ENCODE peak calls at places on chromosomes 11 and 22, in ten cellular contexts. One of them, this sample, is unnamed.

GRCh38 chr11:75492181-75492820 is 33.4 kb downstream of the GDPD5 start:
- DNase-seq in H1: peak
- DNase-seq in A549: no peak
- DNase-seq in spleen: peak
- DNase-seq in NB4: peak
- DNase-seq in adrenal gland: no peak
- DNase-seq in transverse colon: peak
- DNase-seq in right lobe of liver: no peak
- DNase-seq in stomach: peak
- DNase-seq in heart left ventricle: no peak
- DNase-seq in this sample: no peak

GRCh38 chr11:105032495-105032894 is 2.4 kb downstream of the CASP1 start:
- DNase-seq in H1: no peak
- DNase-seq in right lobe of liver: no peak
- DNase-seq in stomach: no peak
- DNase-seq in NB4: no peak
- DNase-seq in A549: no peak
- DNase-seq in heart left ventricle: no peak
- DNase-seq in adrenal gland: no peak
- DNase-seq in spleen: no peak
- DNase-seq in transverse colon: no peak
- DNase-seq in this sample: no peak

GRCh38 chr11:12298610-12299009 is 78.8 kb upstream of the PARVA start:
- DNase-seq in adrenal gland: no peak
- DNase-seq in H1: no peak
- DNase-seq in transverse colon: no peak
- DNase-seq in stomach: no peak
- DNase-seq in spleen: no peak
- DNase-seq in A549: no peak
- DNase-seq in heart left ventricle: no peak
- DNase-seq in right lobe of liver: no peak
- DNase-seq in NB4: no peak
- DNase-seq in this sample: no peak

GRCh38 chr11:29171350-29171950 is 845.4 kb downstream of the KCNA4 start:
- DNase-seq in adrenal gland: no peak
- DNase-seq in heart left ventricle: no peak
- DNase-seq in NB4: no peak
- DNase-seq in H1: no peak
- DNase-seq in spleen: no peak
- DNase-seq in transverse colon: no peak
- DNase-seq in A549: no peak
- DNase-seq in stomach: no peak
- DNase-seq in right lobe of liver: no peak
- DNase-seq in this sample: no peak

GRCh38 chr22:37193629-37194191 is 5.7 kb upstream of the C1QTNF6 start:
- DNase-seq in A549: no peak
- DNase-seq in heart left ventricle: peak
- DNase-seq in spleen: no peak
- DNase-seq in stomach: no peak
- DNase-seq in transverse colon: peak
- DNase-seq in adrenal gland: peak
- DNase-seq in right lobe of liver: no peak
- DNase-seq in H1: no peak
- DNase-seq in NB4: peak
- DNase-seq in this sample: peak

GRCh38 chr11:131092469-131092868 is 176.2 kb upstream of the SNX19 start:
- DNase-seq in NB4: no peak
- DNase-seq in adrenal gland: no peak
- DNase-seq in H1: no peak
- DNase-seq in transverse colon: no peak
- DNase-seq in spleen: no peak
- DNase-seq in heart left ventricle: no peak
- DNase-seq in stomach: no peak
- DNase-seq in A549: no peak
- DNase-seq in right lobe of liver: no peak
- DNase-seq in this sample: no peak

GRCh38 chr11:57179701-57180100 is 2.1 kb upstream of the LRRC55 start:
- DNase-seq in right lobe of liver: no peak
- DNase-seq in stomach: no peak
- DNase-seq in transverse colon: no peak
- DNase-seq in heart left ventricle: no peak
- DNase-seq in adrenal gland: no peak
- DNase-seq in H1: no peak
- DNase-seq in NB4: no peak
- DNase-seq in A549: no peak
- DNase-seq in spleen: no peak
- DNase-seq in this sample: no peak

GRCh38 chr22:50304528-50305392 is 2.7 kb downstream of the PLXNB2 start:
- DNase-seq in stomach: peak
- DNase-seq in spleen: no peak
- DNase-seq in H1: no peak
- DNase-seq in A549: no peak
- DNase-seq in right lobe of liver: no peak
- DNase-seq in transverse colon: peak
- DNase-seq in heart left ventricle: no peak
- DNase-seq in NB4: peak
- DNase-seq in adrenal gland: peak
- DNase-seq in this sample: no peak

GRCh38 chr11:2768471-2769408 is 68.9 kb upstream of the KCNQ1OT1 start:
- DNase-seq in H1: no peak
- DNase-seq in stomach: peak
- DNase-seq in spleen: peak
- DNase-seq in heart left ventricle: no peak
- DNase-seq in A549: peak
- DNase-seq in right lobe of liver: peak
- DNase-seq in NB4: peak
- DNase-seq in adrenal gland: peak
- DNase-seq in transverse colon: no peak
- DNase-seq in this sample: peak

GRCh38 chr11:33063326-33063775 is 24.0 kb downstream of the TCP11L1 start:
- DNase-seq in A549: no peak
- DNase-seq in stomach: no peak
- DNase-seq in transverse colon: no peak
- DNase-seq in heart left ventricle: no peak
- DNase-seq in H1: no peak
- DNase-seq in right lobe of liver: no peak
- DNase-seq in adrenal gland: no peak
- DNase-seq in spleen: no peak
- DNase-seq in NB4: peak
- DNase-seq in this sample: no peak

GRCh38 chr11:70644343-70645060 is 246.2 kb downstream of the CTTN start:
- DNase-seq in heart left ventricle: no peak
- DNase-seq in spleen: no peak
- DNase-seq in adrenal gland: no peak
- DNase-seq in A549: no peak
- DNase-seq in NB4: no peak
- DNase-seq in stomach: no peak
- DNase-seq in right lobe of liver: no peak
- DNase-seq in H1: no peak
- DNase-seq in transverse colon: no peak
- DNase-seq in this sample: no peak

GRCh38 chr11:1748467-1749019 is 1.9 kb downstream of the IFITM10 start:
- DNase-seq in stomach: no peak
- DNase-seq in right lobe of liver: no peak
- DNase-seq in heart left ventricle: no peak
- DNase-seq in H1: no peak
- DNase-seq in transverse colon: no peak
- DNase-seq in NB4: no peak
- DNase-seq in spleen: peak
- DNase-seq in A549: no peak
- DNase-seq in adrenal gland: no peak
- DNase-seq in this sample: no peak

GRCh38 chr11:12581923-12582322 is 92.3 kb upstream of the TEAD1 start:
- DNase-seq in heart left ventricle: no peak
- DNase-seq in adrenal gland: no peak
- DNase-seq in A549: peak
- DNase-seq in transverse colon: no peak
- DNase-seq in spleen: no peak
- DNase-seq in NB4: no peak
- DNase-seq in stomach: no peak
- DNase-seq in right lobe of liver: no peak
- DNase-seq in H1: no peak
- DNase-seq in this sample: no peak

GRCh38 chr11:78022397-78023396 is at the start of gene KCTD14:
- DNase-seq in NB4: no peak
- DNase-seq in heart left ventricle: peak
- DNase-seq in stomach: peak
- DNase-seq in spleen: no peak
- DNase-seq in transverse colon: peak
- DNase-seq in adrenal gland: peak
- DNase-seq in right lobe of liver: peak
- DNase-seq in H1: no peak
- DNase-seq in A549: no peak
- DNase-seq in this sample: no peak

GRCh38 chr22:50293441-50294318 is 13.8 kb downstream of the PLXNB2 start:
- DNase-seq in A549: no peak
- DNase-seq in heart left ventricle: peak
- DNase-seq in NB4: peak
- DNase-seq in H1: no peak
- DNase-seq in stomach: peak
- DNase-seq in adrenal gland: peak
- DNase-seq in right lobe of liver: peak
- DNase-seq in transverse colon: peak
- DNase-seq in spleen: peak
- DNase-seq in this sample: no peak

GRCh38 chr11:65126624-65127274 is 4.6 kb downstream of the MRPL49 start:
- DNase-seq in heart left ventricle: peak
- DNase-seq in H1: no peak
- DNase-seq in A549: no peak
- DNase-seq in stomach: no peak
- DNase-seq in right lobe of liver: peak
- DNase-seq in spleen: no peak
- DNase-seq in adrenal gland: no peak
- DNase-seq in NB4: peak
- DNase-seq in transverse colon: no peak
- DNase-seq in this sample: no peak
- TF ChIP-seq POLR2A in heart left ventricle: no peak
- TF ChIP-seq POLR2A in H1: no peak
- TF ChIP-seq POLR2A in A549: no peak
- TF ChIP-seq POLR2A in stomach: no peak
- TF ChIP-seq POLR2A in right lobe of liver: no peak
- TF ChIP-seq POLR2A in spleen: no peak
- TF ChIP-seq POLR2A in adrenal gland: no peak
- TF ChIP-seq POLR2A in NB4: no peak
- TF ChIP-seq POLR2A in transverse colon: no peak
- TF ChIP-seq POLR2A in this sample: no peak

GRCh38 chr11:22624742-22625447 is 728 bp downstream of the FANCF start:
- DNase-seq in A549: peak
- DNase-seq in spleen: no peak
- DNase-seq in adrenal gland: peak
- DNase-seq in right lobe of liver: peak
- DNase-seq in stomach: peak
- DNase-seq in transverse colon: peak
- DNase-seq in heart left ventricle: peak
- DNase-seq in H1: peak
- DNase-seq in NB4: peak
- DNase-seq in this sample: peak
- TF ChIP-seq CTCF in A549: peak
- TF ChIP-seq CTCF in spleen: no peak
- TF ChIP-seq CTCF in adrenal gland: no peak
- TF ChIP-seq CTCF in right lobe of liver: peak
- TF ChIP-seq CTCF in stomach: peak
- TF ChIP-seq CTCF in transverse colon: peak
- TF ChIP-seq CTCF in heart left ventricle: peak
- TF ChIP-seq CTCF in H1: peak
- TF ChIP-seq CTCF in NB4: peak
- TF ChIP-seq CTCF in this sample: no peak

DNA sequence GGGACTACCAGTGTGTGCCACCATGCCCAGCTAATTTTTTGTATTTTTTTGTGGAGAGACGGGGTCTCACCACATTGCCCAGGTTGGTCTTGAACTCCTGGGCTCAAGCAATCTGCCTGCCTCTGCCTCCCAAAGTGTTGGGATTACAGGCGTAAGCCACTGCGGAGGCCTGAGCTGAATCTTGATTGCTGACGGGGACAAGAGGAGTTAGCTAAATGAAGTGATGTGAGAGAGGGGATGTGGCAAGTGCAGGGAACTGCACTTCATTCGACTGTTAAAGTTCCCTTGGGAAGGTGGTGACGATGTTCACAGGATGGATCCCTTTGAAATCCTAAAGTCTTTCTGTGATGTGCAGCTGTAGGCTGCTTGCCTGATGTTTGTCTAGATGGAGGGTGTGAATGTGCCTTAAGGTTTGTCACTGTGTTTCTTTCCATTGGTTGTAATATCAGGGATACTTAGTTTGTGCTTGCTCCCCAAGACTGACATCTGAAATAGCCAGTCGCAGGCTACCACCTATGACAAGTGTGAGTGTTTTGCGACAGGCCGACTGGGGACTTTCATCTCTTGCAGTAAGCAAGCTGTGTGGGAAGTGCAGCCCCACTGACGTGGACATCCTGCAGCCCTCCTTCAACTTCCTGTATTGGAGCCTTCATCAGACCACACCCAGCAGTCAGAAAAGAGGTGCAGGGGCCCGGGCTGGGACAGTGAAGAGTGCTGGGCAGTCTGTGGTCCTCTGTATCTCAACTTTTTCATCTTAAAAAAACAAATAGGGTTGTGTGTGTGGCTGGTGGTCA is 19.6 kb upstream of the CCDC134 start:
- DNase-seq in spleen: peak
- DNase-seq in NB4: peak
- DNase-seq in adrenal gland: peak
- DNase-seq in A549: no peak
- DNase-seq in heart left ventricle: peak
- DNase-seq in transverse colon: peak
- DNase-seq in H1: no peak
- DNase-seq in right lobe of liver: peak
- DNase-seq in stomach: peak
- DNase-seq in this sample: peak
- H3K4me3 ChIP-seq in spleen: peak
- H3K4me3 ChIP-seq in NB4: peak
- H3K4me3 ChIP-seq in adrenal gland: no peak
- H3K4me3 ChIP-seq in A549: no peak
- H3K4me3 ChIP-seq in heart left ventricle: no peak
- H3K4me3 ChIP-seq in transverse colon: peak
- H3K4me3 ChIP-seq in H1: no peak
- H3K4me3 ChIP-seq in right lobe of liver: no peak
- H3K4me3 ChIP-seq in stomach: peak
- H3K4me3 ChIP-seq in this sample: no peak

GRCh38 chr22:28369849-28370248 is 309.8 kb downstream of the TTC28 start:
- DNase-seq in H1: no peak
- DNase-seq in stomach: no peak
- DNase-seq in adrenal gland: no peak
- DNase-seq in A549: no peak
- DNase-seq in spleen: no peak
- DNase-seq in NB4: no peak
- DNase-seq in right lobe of liver: no peak
- DNase-seq in heart left ventricle: no peak
- DNase-seq in transverse colon: peak
- DNase-seq in this sample: no peak

GRCh38 chr22:28375761-28376534 is 303.7 kb downstream of the TTC28 start:
- DNase-seq in right lobe of liver: no peak
- DNase-seq in stomach: no peak
- DNase-seq in heart left ventricle: no peak
- DNase-seq in spleen: no peak
- DNase-seq in A549: no peak
- DNase-seq in H1: no peak
- DNase-seq in NB4: no peak
- DNase-seq in transverse colon: no peak
- DNase-seq in adrenal gland: no peak
- DNase-seq in this sample: no peak

GRCh38 chr22:28379075-28379806 is 300.4 kb downstream of the TTC28 start:
- DNase-seq in A549: no peak
- DNase-seq in heart left ventricle: no peak
- DNase-seq in right lobe of liver: no peak
- DNase-seq in NB4: no peak
- DNase-seq in adrenal gland: no peak
- DNase-seq in H1: no peak
- DNase-seq in stomach: no peak
- DNase-seq in transverse colon: no peak
- DNase-seq in spleen: no peak
- DNase-seq in this sample: no peak

GRCh38 chr22:28373841-28374240 is 305.8 kb downstream of the TTC28 start:
- DNase-seq in H1: no peak
- DNase-seq in stomach: no peak
- DNase-seq in transverse colon: no peak
- DNase-seq in spleen: no peak
- DNase-seq in A549: no peak
- DNase-seq in heart left ventricle: no peak
- DNase-seq in NB4: no peak
- DNase-seq in right lobe of liver: no peak
- DNase-seq in adrenal gland: no peak
- DNase-seq in this sample: no peak
- TF ChIP-seq POLR2A in H1: no peak
- TF ChIP-seq POLR2A in stomach: no peak
- TF ChIP-seq POLR2A in transverse colon: no peak
- TF ChIP-seq POLR2A in spleen: no peak
- TF ChIP-seq POLR2A in A549: no peak
- TF ChIP-seq POLR2A in heart left ventricle: no peak
- TF ChIP-seq POLR2A in NB4: no peak
- TF ChIP-seq POLR2A in right lobe of liver: no peak
- TF ChIP-seq POLR2A in adrenal gland: no peak
- TF ChIP-seq POLR2A in this sample: no peak